ENCODE peak calls at places on chromosomes 5 and 9, in four cellular contexts. One of them, this sample, is unnamed.

GRCh38 chr5:169460123-169460522 is 123.5 kb upstream of the SPDL1 start:
- DNase-seq in HepG2: no peak
- DNase-seq in K562: no peak
- DNase-seq in GM12878: no peak
- DNase-seq in this sample: no peak

GRCh38 chr5:78593465-78593864 is 55.1 kb downstream of the LHFPL2 start:
- DNase-seq in HepG2: no peak
- DNase-seq in K562: no peak
- DNase-seq in GM12878: no peak
- DNase-seq in this sample: no peak

GRCh38 chr5:151234476-151235238 is 10.8 kb upstream of the CCDC69 start:
- DNase-seq in HepG2: peak; percentile 85
- DNase-seq in K562: no peak
- DNase-seq in GM12878: no peak
- DNase-seq in this sample: peak; percentile 25

GRCh38 chr5:83856898-83857297 is 136.2 kb upstream of the HAPLN1 start:
- DNase-seq in HepG2: no peak
- DNase-seq in K562: no peak
- DNase-seq in GM12878: no peak
- DNase-seq in this sample: no peak

GRCh38 chr9:116687074-116687761 is at the start of gene TRIM32:
- DNase-seq in HepG2: peak; percentile 86
- DNase-seq in K562: peak; percentile 97
- DNase-seq in GM12878: peak; percentile 51
- DNase-seq in this sample: peak; percentile 89

GRCh38 chr5:25448646-25449045 is 803.9 kb upstream of the CDH10 start:
- DNase-seq in HepG2: no peak
- DNase-seq in K562: no peak
- DNase-seq in GM12878: no peak
- DNase-seq in this sample: no peak

GRCh38 chr9:121227867-121228266 is 26.2 kb upstream of the RAB14 start:
- DNase-seq in HepG2: no peak
- DNase-seq in K562: no peak
- DNase-seq in GM12878: no peak
- DNase-seq in this sample: no peak

GRCh38 chr9:124477211-124478013 is 27.2 kb downstream of the ADGRD2 start:
- DNase-seq in HepG2: no peak
- DNase-seq in K562: peak; percentile 81
- DNase-seq in GM12878: no peak
- DNase-seq in this sample: peak; percentile 24

GRCh38 chr5:79546782-79547428 is 33.0 kb upstream of the HOMER1 start:
- DNase-seq in HepG2: peak; percentile 82
- DNase-seq in K562: no peak
- DNase-seq in GM12878: no peak
- DNase-seq in this sample: no peak

GRCh38 chr5:163041254-163041653 is 396.1 kb upstream of the CCNG1 start:
- DNase-seq in HepG2: no peak
- DNase-seq in K562: no peak
- DNase-seq in GM12878: no peak
- DNase-seq in this sample: no peak

GRCh38 chr5:41815261-41815660 is 55.0 kb downstream of the OXCT1 start:
- DNase-seq in HepG2: no peak
- DNase-seq in K562: no peak
- DNase-seq in GM12878: no peak
- DNase-seq in this sample: no peak

GRCh38 chr9:88053888-88054501 is 79.7 kb upstream of the CDK20 start:
- DNase-seq in HepG2: no peak
- DNase-seq in K562: no peak
- DNase-seq in GM12878: no peak
- DNase-seq in this sample: no peak

GRCh38 chr9:84139296-84140100 is 158.9 kb downstream of the RMI1 start:
- DNase-seq in HepG2: no peak
- DNase-seq in K562: no peak
- DNase-seq in GM12878: peak; percentile 30
- DNase-seq in this sample: peak; percentile 12

GRCh38 chr5:1437452-1437851 is 7.8 kb downstream of the SLC6A3 start:
- DNase-seq in HepG2: peak; percentile 41
- DNase-seq in K562: peak; percentile 41
- DNase-seq in GM12878: no peak
- DNase-seq in this sample: peak; percentile 41

GRCh38 chr5:73143716-73144115 is 23.3 kb downstream of the TMEM171 start:
- DNase-seq in HepG2: no peak
- DNase-seq in K562: no peak
- DNase-seq in GM12878: no peak
- DNase-seq in this sample: no peak

GRCh38 chr5:132209131-132209530 is 18.5 kb downstream of the P4HA2 start:
- DNase-seq in HepG2: no peak
- DNase-seq in K562: no peak
- DNase-seq in GM12878: no peak
- DNase-seq in this sample: no peak

GRCh38 chr9:110069326-110070248 is 138.4 kb downstream of the C9orf152 start:
- DNase-seq in HepG2: no peak
- DNase-seq in K562: no peak
- DNase-seq in GM12878: no peak
- DNase-seq in this sample: peak; percentile 32

GRCh38 chr9:96478829-96479371 is 28.9 kb downstream of the HABP4 start:
- DNase-seq in HepG2: no peak
- DNase-seq in K562: no peak
- DNase-seq in GM12878: peak; percentile 32
- DNase-seq in this sample: no peak

GRCh38 chr5:420632-421286 is 22.2 kb upstream of the EXOC3 start:
- DNase-seq in HepG2: no peak
- DNase-seq in K562: no peak
- DNase-seq in GM12878: no peak
- DNase-seq in this sample: no peak

GRCh38 chr5:154300207-154300606 is 109.7 kb downstream of the GALNT10 start:
- DNase-seq in HepG2: no peak
- DNase-seq in K562: no peak
- DNase-seq in GM12878: no peak
- DNase-seq in this sample: no peak

GRCh38 chr5:154293219-154293618 is 102.7 kb downstream of the GALNT10 start:
- DNase-seq in HepG2: no peak
- DNase-seq in K562: no peak
- DNase-seq in GM12878: no peak
- DNase-seq in this sample: no peak

GRCh38 chr5:154295551-154295950 is 105.0 kb downstream of the GALNT10 start:
- DNase-seq in HepG2: no peak
- DNase-seq in K562: no peak
- DNase-seq in GM12878: no peak
- DNase-seq in this sample: no peak

GRCh38 chr5:154298060-154298459 is 107.5 kb downstream of the GALNT10 start:
- DNase-seq in HepG2: no peak
- DNase-seq in K562: no peak
- DNase-seq in GM12878: no peak
- DNase-seq in this sample: no peak

GRCh38 chr5:154296525-154297159 is 106.1 kb downstream of the GALNT10 start:
- DNase-seq in HepG2: no peak
- DNase-seq in K562: no peak
- DNase-seq in GM12878: no peak
- DNase-seq in this sample: peak; percentile 74
- TF ChIP-seq CHD4 in HepG2: no peak
- TF ChIP-seq CHD4 in K562: no peak
- TF ChIP-seq CHD4 in GM12878: no peak
- TF ChIP-seq CHD4 in this sample: no peak

GRCh38 chr5:109365653-109366052 is 44.1 kb downstream of the PJA2 start:
- DNase-seq in HepG2: no peak
- DNase-seq in K562: no peak
- DNase-seq in GM12878: no peak
- DNase-seq in this sample: no peak
- TF ChIP-seq SMC3 in HepG2: no peak
- TF ChIP-seq SMC3 in K562: no peak
- TF ChIP-seq SMC3 in GM12878: no peak
- TF ChIP-seq SMC3 in this sample: no peak

GRCh38 chr5:109692011-109692410 is 2.3 kb downstream of the MAN2A1 start:
- DNase-seq in HepG2: no peak
- DNase-seq in K562: no peak
- DNase-seq in GM12878: no peak
- DNase-seq in this sample: no peak
- TF ChIP-seq CHD4 in HepG2: no peak
- TF ChIP-seq CHD4 in K562: no peak
- TF ChIP-seq CHD4 in GM12878: no peak
- TF ChIP-seq CHD4 in this sample: no peak

DNA sequence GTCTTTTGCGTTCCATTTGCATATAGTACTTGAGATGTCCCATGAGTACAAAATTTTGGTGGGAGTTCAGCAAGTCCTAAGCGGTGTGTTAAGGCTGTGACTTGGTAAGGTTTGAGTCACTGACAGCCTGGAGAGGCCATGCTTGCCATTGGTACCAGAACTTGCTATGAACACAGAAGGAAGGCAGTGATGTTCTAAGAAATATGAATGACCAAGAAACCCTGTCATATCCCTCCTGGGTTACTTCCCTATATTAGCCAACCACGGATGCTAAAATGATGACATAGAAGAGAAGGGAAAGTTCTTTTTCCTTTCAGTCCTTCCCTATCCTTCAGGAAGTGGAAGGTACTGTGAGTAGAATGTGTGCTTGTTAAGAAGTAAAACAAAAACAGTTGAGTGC is 136.7 kb downstream of the GCNT1 start:
- DNase-seq in HepG2: no peak
- DNase-seq in K562: no peak
- DNase-seq in GM12878: no peak
- DNase-seq in this sample: no peak
- TF ChIP-seq SMC3 in HepG2: no peak
- TF ChIP-seq SMC3 in K562: no peak
- TF ChIP-seq SMC3 in GM12878: no peak
- TF ChIP-seq SMC3 in this sample: no peak

GRCh38 chr9:77488439-77489126 is 159.5 kb downstream of the GNA14 start:
- DNase-seq in HepG2: no peak
- DNase-seq in K562: no peak
- DNase-seq in GM12878: no peak
- DNase-seq in this sample: peak; percentile 25
- TF ChIP-seq CHD4 in HepG2: no peak
- TF ChIP-seq CHD4 in K562: no peak
- TF ChIP-seq CHD4 in GM12878: no peak
- TF ChIP-seq CHD4 in this sample: no peak

GRCh38 chr5:149380466-149381121 is 1.5 kb upstream of the IL17B start:
- DNase-seq in HepG2: peak; percentile 74
- DNase-seq in K562: no peak
- DNase-seq in GM12878: no peak
- DNase-seq in this sample: no peak

GRCh38 chr5:149381261-149381985 is 2.3 kb upstream of the IL17B start:
- DNase-seq in HepG2: no peak
- DNase-seq in K562: no peak
- DNase-seq in GM12878: no peak
- DNase-seq in this sample: no peak

GRCh38 chr5:149383399-149383798 is 4.3 kb upstream of the IL17B start:
- DNase-seq in HepG2: no peak
- DNase-seq in K562: no peak
- DNase-seq in GM12878: no peak
- DNase-seq in this sample: no peak

GRCh38 chr5:149382517-149383220 is 3.6 kb upstream of the IL17B start:
- DNase-seq in HepG2: no peak
- DNase-seq in K562: no peak
- DNase-seq in GM12878: no peak
- DNase-seq in this sample: no peak

GRCh38 chr5:149381986-149382338 is 2.9 kb upstream of the IL17B start:
- DNase-seq in HepG2: peak; percentile 52
- DNase-seq in K562: peak; percentile 85
- DNase-seq in GM12878: no peak
- DNase-seq in this sample: peak; percentile 86
- TF ChIP-seq SMC3 in HepG2: peak; percentile 66
- TF ChIP-seq SMC3 in K562: peak; percentile 95
- TF ChIP-seq SMC3 in GM12878: peak; percentile 86
- TF ChIP-seq SMC3 in this sample: peak; percentile 95

GRCh38 chr5:8700222-8700621 is 831.3 kb downstream of the MTRR start:
- DNase-seq in HepG2: no peak
- DNase-seq in K562: no peak
- DNase-seq in GM12878: no peak
- DNase-seq in this sample: no peak
- TF ChIP-seq CHD4 in HepG2: no peak
- TF ChIP-seq CHD4 in K562: no peak
- TF ChIP-seq CHD4 in GM12878: no peak
- TF ChIP-seq CHD4 in this sample: no peak

GRCh38 chr5:134547579-134547978 is 22.1 kb downstream of the JADE2 start:
- DNase-seq in HepG2: no peak
- DNase-seq in K562: no peak
- DNase-seq in GM12878: no peak
- DNase-seq in this sample: no peak
- TF ChIP-seq SMC3 in HepG2: no peak
- TF ChIP-seq SMC3 in K562: no peak
- TF ChIP-seq SMC3 in GM12878: no peak
- TF ChIP-seq SMC3 in this sample: no peak

This sample was measured in A549.